ENCODE peak calls at places on chromosome X, in five cellular contexts. F is fibroblast of mammary gland, H is T-helper 1 cell, R is stromal cell of bone marrow, Q is D341Med. D is an unnamed sample.

GRCh38 chrX:39613997-39614679 is 483.6 kb downstream of the BCOR start:
- DNase-seq in F (no peak), R (no peak), Q (no peak), H (no peak), D (no peak)

GRCh38 chrX:7603387-7603786 is 239.6 kb upstream of the VCX start:
- DNase-seq in H (no peak), R (no peak), F (no peak), Q (no peak), D (peak)

GRCh38 chrX:152958047-152958446 is 35.9 kb downstream of the PNMA5 start:
- DNase-seq in R (no peak), Q (no peak), H (no peak), F (no peak), D (no peak)

GRCh38 chrX:44035576-44035975 is 62.4 kb upstream of the NDP start:
- DNase-seq in R (no peak), F (peak), H (no peak), Q (no peak), D (peak)

GRCh38 chrX:1609311-1609710 is 5.5 kb upstream of the ASMT start:
- DNase-seq in F (no peak), Q (peak), R (no peak), H (no peak), D (no peak)

GRCh38 chrX:113892891-113893290 is 691.0 kb upstream of the HTR2C start:
- DNase-seq in H (no peak), Q (no peak), F (no peak), R (no peak), D (no peak)

GRCh38 chrX:9907645-9908387 is 59.3 kb upstream of the CLDN34 start:
- DNase-seq in R (peak), F (peak), Q (no peak), H (no peak), D (peak)

GRCh38 chrX:36867143-36867542 is 141.0 kb upstream of the FAM47C start:
- DNase-seq in F (peak), H (no peak), R (peak), Q (peak), D (peak)

GRCh38 chrX:72569786-72570185 is 2.9 kb downstream of the HDAC8 start:
- DNase-seq in F (peak), R (peak), H (no peak), Q (no peak), D (peak)

D was measured in fibroblast of gingiva.